ENCODE peak calls at places on chromosomes 6 and 20, in five cellular contexts. P is EL; L is fibroblast of the aortic adventitia; M is activated T-cell treated with anti-CD3 and anti-CD28 coated beads, Interleukin-2, amount 50 U/mL, for 72 hours; X is cardiac muscle cell. R is an unnamed sample.
A peak's percentile ranks its signal among the peaks of the same experiment; 100 is the strongest.

GRCh38 chr20:7608246-7608645 is 332.0 kb downstream of the HAO1 start:
- DNase-seq in X (peak; percentile 20), M (no peak), L (peak; percentile 25), P (no peak), R (no peak)

GRCh38 chr20:14336667-14337066 is 745 bp downstream of the FLRT3 start:
- DNase-seq in P (no peak), L (peak; percentile 33), M (no peak), X (peak; percentile 2), R (no peak)

GRCh38 chr6:41159415-41160082 is 3.4 kb downstream of the TREM2 start:
- DNase-seq in X (peak; percentile 52), P (no peak), L (peak; percentile 47), M (no peak), R (no peak)

GRCh38 chr6:120173250-120173649 is 823.7 kb upstream of the MAN1A1 start:
- DNase-seq in M (no peak), P (no peak), X (no peak), L (no peak), R (no peak)

GRCh38 chr6:47413752-47414516 is 63.7 kb upstream of the CD2AP start:
- DNase-seq in P (peak; percentile 71), L (peak; percentile 82), X (peak; percentile 83), M (peak; percentile 22), R (no peak)

GRCh38 chr6:11714116-11714797 is 64.3 kb downstream of the ADTRP start:
- DNase-seq in L (no peak), X (no peak), P (no peak), M (peak; percentile 36), R (no peak)

GRCh38 chr6:63351995-63352586 is 32.3 kb upstream of the LGSN start:
- DNase-seq in P (peak; percentile 28), X (peak; percentile 78), M (no peak), L (peak; percentile 88), R (no peak)

GRCh38 chr6:119445666-119446622 is 96.4 kb upstream of the MAN1A1 start:
- DNase-seq in M (no peak), P (peak; percentile 52), L (peak; percentile 78), X (peak; percentile 82), R (no peak)

GRCh38 chr20:63337786-63338420 is 23.2 kb downstream of the CHRNA4 start:
- DNase-seq in X (peak; percentile 17), P (no peak), M (no peak), L (peak; percentile 4), R (no peak)

GRCh38 chr6:36962874-36963273 is 8.3 kb downstream of the PI16 start:
- DNase-seq in P (peak; percentile 58), M (peak; percentile 77), L (peak; percentile 39), X (peak; percentile 71), R (no peak)

GRCh38 chr20:64106435-64106961 is 867 bp downstream of the NPBWR2 start:
- DNase-seq in M (no peak), X (no peak), P (no peak), L (no peak), R (no peak)

GRCh38 chr6:166815629-166816028 is 140.7 kb downstream of the RNASET2 start:
- DNase-seq in X (peak; percentile 23), L (peak; percentile 3), P (no peak), M (no peak), R (no peak)

GRCh38 chr6:128929869-128930268 is 46.9 kb downstream of the LAMA2 start:
- DNase-seq in X (no peak), M (no peak), L (no peak), P (no peak), R (no peak)

GRCh38 chr6:29828471-29828797 is 809 bp downstream of the HLA-G start:
- DNase-seq in P (no peak), X (no peak), M (peak; percentile 44), L (no peak), R (no peak)

GRCh38 chr6:5175635-5176034 is 85.1 kb downstream of the LYRM4 start:
- DNase-seq in L (no peak), P (no peak), M (peak; percentile 24), X (no peak), R (no peak)

GRCh38 chr6:48404927-48405326 is 293.9 kb upstream of the PTCHD4 start:
- DNase-seq in P (no peak), L (no peak), X (no peak), M (no peak), R (no peak)

GRCh38 chr20:62227977-62228958 is 8.2 kb upstream of the HRH3 start:
- DNase-seq in X (no peak), P (no peak), L (no peak), M (no peak), R (no peak)

GRCh38 chr6:122028933-122029332 is 370.5 kb upstream of the HSF2 start:
- DNase-seq in M (no peak), L (no peak), X (no peak), P (no peak), R (no peak)

GRCh38 chr6:10567256-10568041 is 46.3 kb downstream of the GCNT2 start:
- DNase-seq in L (no peak), P (peak; percentile 37), M (no peak), X (no peak), R (no peak)

GRCh38 chr20:53869466-53870258 is 200.7 kb downstream of the BCAS1 start:
- DNase-seq in X (peak; percentile 83), P (peak; percentile 71), M (peak; percentile 84), L (peak; percentile 83), R (no peak)

GRCh38 chr6:139533573-139534471 is 159.4 kb upstream of the CITED2 start:
- DNase-seq in L (peak; percentile 84), X (peak; percentile 90), P (peak; percentile 83), M (no peak), R (no peak)

GRCh38 chr6:32369678-32370077 is 2.0 kb downstream of the TSBP1 start:
- DNase-seq in L (peak; percentile 75), M (peak; percentile 7), X (peak; percentile 79), P (peak; percentile 89), R (no peak)

GRCh38 chr6:111552241-111552744 is 53.4 kb downstream of the TRAF3IP2 start:
- DNase-seq in P (peak; percentile 95), L (peak; percentile 99), M (no peak), X (peak; percentile 93), R (no peak)

R was measured in coronary artery.